ENCODE peak calls at places on chromosome 12, in ten cellular contexts. A is A673, M is cardiac muscle cell, E is RPMI8226, Y is AG04450, H is left ventricle myocardium superior, T is naive B cell, Q is T1000, V is lower leg skin, Z is GM23338. C is an unnamed sample.

GRCh38 chr12:41521872-41522379 is 333.8 kb downstream of the PDZRN4 start:
- DNase-seq in T (peak), H (no peak), V (no peak), Z (no peak), E (peak), M (peak), Q (peak), A (peak), Y (peak), C (no peak)

GRCh38 chr12:131422744-131423143 is 288.1 kb upstream of the SFSWAP start:
- DNase-seq in T (no peak), V (no peak), E (no peak), Y (no peak), M (no peak), A (no peak), H (no peak), Z (no peak), Q (no peak), C (no peak)

GRCh38 chr12:47396902-47397663 is 308.7 kb downstream of the RPAP3 start:
- DNase-seq in Y (no peak), Z (no peak), V (no peak), A (no peak), M (no peak), E (peak), H (no peak), T (peak), Q (no peak), C (no peak)

GRCh38 chr12:53418221-53418620 is 5.4 kb upstream of the AMHR2 start:
- DNase-seq in E (no peak), Z (no peak), A (no peak), T (no peak), Q (no peak), Y (no peak), H (no peak), V (no peak), M (no peak), C (no peak)

GRCh38 chr12:5794156-5794555 is 150.9 kb downstream of the ANO2 start:
- DNase-seq in V (no peak), T (no peak), E (no peak), Q (no peak), A (no peak), Z (no peak), M (no peak), Y (no peak), H (no peak), C (no peak)

GRCh38 chr12:3959799-3960560 is 86.8 kb upstream of the PARP11 start:
- DNase-seq in Y (no peak), T (no peak), H (peak), E (no peak), M (no peak), V (peak), Q (no peak), A (no peak), Z (no peak), C (no peak)

GRCh38 chr12:15116073-15116472 is 105.1 kb downstream of the RERG start:
- DNase-seq in T (no peak), E (no peak), H (no peak), Y (no peak), M (peak), Z (no peak), A (peak), Q (no peak), V (no peak), C (no peak)

GRCh38 chr12:84585996-84586395 is 326.6 kb downstream of the SLC6A15 start:
- DNase-seq in E (no peak), A (no peak), Z (no peak), M (no peak), Q (no peak), T (no peak), Y (no peak), V (no peak), H (no peak), C (no peak)

GRCh38 chr12:46218509-46219095 is 50.2 kb downstream of the SLC38A1 start:
- DNase-seq in Y (no peak), E (no peak), V (no peak), A (no peak), Q (no peak), H (no peak), T (no peak), M (no peak), Z (no peak), C (no peak)

GRCh38 chr12:103827800-103828440 is 13.1 kb downstream of the NT5DC3 start:
- DNase-seq in T (no peak), A (no peak), Q (no peak), Z (no peak), H (no peak), E (no peak), V (no peak), M (no peak), Y (no peak), C (no peak)

GRCh38 chr12:119512772-119513497 is 80.6 kb upstream of the TMEM233 start:
- DNase-seq in H (no peak), V (no peak), Q (no peak), E (peak), M (peak), Y (no peak), A (peak), Z (peak), T (no peak), C (no peak)

GRCh38 chr12:112252184-112252583 is 126.8 kb downstream of the TRAFD1 start:
- DNase-seq in E (no peak), Q (no peak), V (no peak), M (peak), Z (no peak), T (no peak), A (no peak), H (no peak), Y (no peak), C (no peak)

GRCh38 chr12:6020930-6021329 is 75.9 kb upstream of the ANO2 start:
- DNase-seq in A (no peak), V (no peak), T (no peak), M (no peak), H (no peak), Y (no peak), E (no peak), Z (no peak), Q (no peak), C (no peak)

GRCh38 chr12:100058482-100059029 is 73.8 kb upstream of the ANKS1B start:
- DNase-seq in M (peak), A (peak), E (no peak), V (no peak), Q (no peak), Y (peak), T (no peak), Z (no peak), H (no peak), C (no peak)

GRCh38 chr12:128727999-128728398 is 95.8 kb downstream of the SLC15A4 start:
- DNase-seq in E (no peak), H (no peak), A (no peak), Z (no peak), V (peak), Y (no peak), T (no peak), Q (no peak), M (no peak), C (no peak)

GRCh38 chr12:111330800-111331752 is 37.8 kb downstream of the PHETA1 start:
- DNase-seq in Q (no peak), Y (peak), A (peak), V (no peak), H (no peak), Z (peak), T (peak), M (peak), E (peak), C (no peak)